ENCODE peak calls at places on chromosomes 11 and 22, in ten cellular contexts. One of them, this sample, is unnamed.

GRCh38 chr11:60905551-60906113 is 753 bp downstream of the PRPF19 start:
- DNase-seq in ovary: no peak
- DNase-seq in breast epithelium: no peak
- DNase-seq in testis: no peak
- DNase-seq in Peyer's patch: no peak
- DNase-seq in body of pancreas: no peak
- DNase-seq in IMR-90: peak; percentile 78
- DNase-seq in stomach: no peak
- DNase-seq in HCT116: no peak
- DNase-seq in HepG2: peak; percentile 36
- DNase-seq in this sample: no peak

GRCh38 chr11:60343094-60343704 is 16.1 kb downstream of the MS4A6E start:
- DNase-seq in HepG2: peak; percentile 18
- DNase-seq in stomach: no peak
- DNase-seq in IMR-90: no peak
- DNase-seq in testis: peak; percentile 39
- DNase-seq in HCT116: peak; percentile 27
- DNase-seq in ovary: no peak
- DNase-seq in body of pancreas: no peak
- DNase-seq in breast epithelium: no peak
- DNase-seq in Peyer's patch: no peak
- DNase-seq in this sample: no peak

GRCh38 chr11:127042445-127042844 is 41.9 kb upstream of the KIRREL3 start:
- DNase-seq in IMR-90: peak; percentile 74
- DNase-seq in HCT116: no peak
- DNase-seq in ovary: no peak
- DNase-seq in body of pancreas: no peak
- DNase-seq in Peyer's patch: no peak
- DNase-seq in stomach: no peak
- DNase-seq in testis: no peak
- DNase-seq in HepG2: no peak
- DNase-seq in breast epithelium: no peak
- DNase-seq in this sample: no peak

GRCh38 chr11:2513441-2513840 is 68.6 kb downstream of the KCNQ1 start:
- DNase-seq in HepG2: no peak
- DNase-seq in stomach: no peak
- DNase-seq in IMR-90: no peak
- DNase-seq in body of pancreas: no peak
- DNase-seq in breast epithelium: peak; percentile 3
- DNase-seq in HCT116: no peak
- DNase-seq in testis: no peak
- DNase-seq in ovary: no peak
- DNase-seq in Peyer's patch: no peak
- DNase-seq in this sample: no peak

GRCh38 chr11:120125005-120125404 is 12.9 kb downstream of the TRIM29 start:
- DNase-seq in stomach: no peak
- DNase-seq in ovary: no peak
- DNase-seq in testis: no peak
- DNase-seq in breast epithelium: peak; percentile 69
- DNase-seq in IMR-90: peak; percentile 25
- DNase-seq in Peyer's patch: peak; percentile 75
- DNase-seq in HepG2: peak; percentile 37
- DNase-seq in HCT116: peak; percentile 38
- DNase-seq in body of pancreas: no peak
- DNase-seq in this sample: no peak

GRCh38 chr22:36584666-36585065 is 55.7 kb upstream of the EIF3D start:
- DNase-seq in HCT116: no peak
- DNase-seq in body of pancreas: no peak
- DNase-seq in testis: no peak
- DNase-seq in breast epithelium: no peak
- DNase-seq in HepG2: no peak
- DNase-seq in IMR-90: no peak
- DNase-seq in ovary: no peak
- DNase-seq in stomach: no peak
- DNase-seq in Peyer's patch: no peak
- DNase-seq in this sample: no peak

GRCh38 chr11:69295079-69295994 is 1.4 kb downstream of the MYEOV start:
- DNase-seq in IMR-90: no peak
- DNase-seq in stomach: no peak
- DNase-seq in HCT116: no peak
- DNase-seq in Peyer's patch: no peak
- DNase-seq in ovary: no peak
- DNase-seq in HepG2: no peak
- DNase-seq in breast epithelium: no peak
- DNase-seq in testis: no peak
- DNase-seq in body of pancreas: no peak
- DNase-seq in this sample: no peak

GRCh38 chr11:69985331-69985653 is 92.8 kb upstream of the ANO1 start:
- DNase-seq in HepG2: no peak
- DNase-seq in ovary: no peak
- DNase-seq in testis: no peak
- DNase-seq in Peyer's patch: no peak
- DNase-seq in breast epithelium: no peak
- DNase-seq in IMR-90: no peak
- DNase-seq in body of pancreas: no peak
- DNase-seq in HCT116: no peak
- DNase-seq in stomach: no peak
- DNase-seq in this sample: no peak

GRCh38 chr11:105230586-105230985 is 91.0 kb upstream of the CARD18 start:
- DNase-seq in testis: no peak
- DNase-seq in ovary: no peak
- DNase-seq in HCT116: no peak
- DNase-seq in Peyer's patch: no peak
- DNase-seq in stomach: no peak
- DNase-seq in body of pancreas: no peak
- DNase-seq in breast epithelium: no peak
- DNase-seq in IMR-90: no peak
- DNase-seq in HepG2: no peak
- DNase-seq in this sample: no peak

GRCh38 chr22:45537734-45538181 is 35.1 kb downstream of the FBLN1 start:
- DNase-seq in IMR-90: peak; percentile 84
- DNase-seq in body of pancreas: peak; percentile 21
- DNase-seq in Peyer's patch: peak; percentile 61
- DNase-seq in stomach: peak; percentile 30
- DNase-seq in HepG2: no peak
- DNase-seq in ovary: peak; percentile 72
- DNase-seq in HCT116: no peak
- DNase-seq in testis: peak; percentile 27
- DNase-seq in breast epithelium: peak; percentile 93
- DNase-seq in this sample: no peak

GRCh38 chr11:76935030-76935429 is 74.3 kb downstream of the ACER3 start:
- DNase-seq in Peyer's patch: no peak
- DNase-seq in testis: no peak
- DNase-seq in HCT116: no peak
- DNase-seq in ovary: no peak
- DNase-seq in HepG2: no peak
- DNase-seq in body of pancreas: no peak
- DNase-seq in IMR-90: no peak
- DNase-seq in stomach: no peak
- DNase-seq in breast epithelium: no peak
- DNase-seq in this sample: no peak

GRCh38 chr22:49790912-49791311 is 36.8 kb downstream of the BRD1 start:
- DNase-seq in HCT116: no peak
- DNase-seq in testis: no peak
- DNase-seq in stomach: no peak
- DNase-seq in HepG2: no peak
- DNase-seq in Peyer's patch: no peak
- DNase-seq in IMR-90: no peak
- DNase-seq in breast epithelium: no peak
- DNase-seq in body of pancreas: no peak
- DNase-seq in ovary: no peak
- DNase-seq in this sample: no peak

GRCh38 chr22:49791682-49792081 is 36.0 kb downstream of the BRD1 start:
- DNase-seq in ovary: no peak
- DNase-seq in HCT116: no peak
- DNase-seq in IMR-90: no peak
- DNase-seq in testis: no peak
- DNase-seq in Peyer's patch: no peak
- DNase-seq in breast epithelium: no peak
- DNase-seq in body of pancreas: no peak
- DNase-seq in HepG2: no peak
- DNase-seq in stomach: no peak
- DNase-seq in this sample: no peak

GRCh38 chr22:49788492-49788891 is 39.2 kb downstream of the BRD1 start:
- DNase-seq in Peyer's patch: peak; percentile 66
- DNase-seq in breast epithelium: peak; percentile 28
- DNase-seq in HCT116: no peak
- DNase-seq in IMR-90: no peak
- DNase-seq in body of pancreas: no peak
- DNase-seq in stomach: peak; percentile 44
- DNase-seq in HepG2: no peak
- DNase-seq in ovary: no peak
- DNase-seq in testis: peak; percentile 58
- DNase-seq in this sample: no peak

GRCh38 chr22:49787861-49788260 is 39.8 kb downstream of the BRD1 start:
- DNase-seq in Peyer's patch: no peak
- DNase-seq in breast epithelium: no peak
- DNase-seq in IMR-90: no peak
- DNase-seq in HCT116: no peak
- DNase-seq in stomach: no peak
- DNase-seq in ovary: no peak
- DNase-seq in HepG2: no peak
- DNase-seq in testis: no peak
- DNase-seq in body of pancreas: no peak
- DNase-seq in this sample: no peak

GRCh38 chr22:49789289-49790141 is 38.2 kb downstream of the BRD1 start:
- DNase-seq in Peyer's patch: peak; percentile 63
- DNase-seq in breast epithelium: no peak
- DNase-seq in HCT116: no peak
- DNase-seq in HepG2: peak; percentile 10
- DNase-seq in stomach: no peak
- DNase-seq in testis: no peak
- DNase-seq in IMR-90: peak; percentile 45
- DNase-seq in ovary: peak; percentile 66
- DNase-seq in body of pancreas: no peak
- DNase-seq in this sample: no peak
- TF ChIP-seq POLR2A in Peyer's patch: no peak
- TF ChIP-seq POLR2A in breast epithelium: no peak
- TF ChIP-seq POLR2A in HCT116: no peak
- TF ChIP-seq POLR2A in HepG2: no peak
- TF ChIP-seq POLR2A in stomach: no peak
- TF ChIP-seq POLR2A in testis: no peak
- TF ChIP-seq POLR2A in IMR-90: no peak
- TF ChIP-seq POLR2A in ovary: no peak
- TF ChIP-seq POLR2A in body of pancreas: no peak
- TF ChIP-seq POLR2A in this sample: no peak

GRCh38 chr11:44304091-44305084 is 5.6 kb downstream of the ALX4 start:
- DNase-seq in testis: no peak
- DNase-seq in breast epithelium: no peak
- DNase-seq in IMR-90: no peak
- DNase-seq in Peyer's patch: no peak
- DNase-seq in HepG2: no peak
- DNase-seq in HCT116: no peak
- DNase-seq in ovary: no peak
- DNase-seq in body of pancreas: no peak
- DNase-seq in stomach: no peak
- DNase-seq in this sample: no peak
- H3K27ac ChIP-seq in testis: no peak overlapping the region
- H3K27ac ChIP-seq in breast epithelium: peak overlapping the region; percentile 87
- H3K27ac ChIP-seq in IMR-90: no peak overlapping the region
- H3K27ac ChIP-seq in Peyer's patch: no peak overlapping the region
- H3K27ac ChIP-seq in HepG2: no peak overlapping the region
- H3K27ac ChIP-seq in HCT116: no peak overlapping the region
- H3K27ac ChIP-seq in ovary: no peak overlapping the region
- H3K27ac ChIP-seq in body of pancreas: no peak overlapping the region
- H3K27ac ChIP-seq in stomach: no peak overlapping the region
- H3K27ac ChIP-seq in this sample: no peak overlapping the region

GRCh38 chr11:75193271-75193670 is 42.4 kb downstream of the SLCO2B1 start:
- DNase-seq in ovary: no peak
- DNase-seq in HepG2: no peak
- DNase-seq in HCT116: no peak
- DNase-seq in IMR-90: no peak
- DNase-seq in stomach: no peak
- DNase-seq in breast epithelium: no peak
- DNase-seq in testis: no peak
- DNase-seq in Peyer's patch: peak; percentile 39
- DNase-seq in body of pancreas: no peak
- DNase-seq in this sample: no peak

GRCh38 chr11:75193711-75194110 is 42.8 kb downstream of the SLCO2B1 start:
- DNase-seq in IMR-90: no peak
- DNase-seq in testis: no peak
- DNase-seq in HCT116: no peak
- DNase-seq in stomach: no peak
- DNase-seq in HepG2: no peak
- DNase-seq in ovary: no peak
- DNase-seq in breast epithelium: no peak
- DNase-seq in Peyer's patch: no peak
- DNase-seq in body of pancreas: no peak
- DNase-seq in this sample: no peak

GRCh38 chr11:75196426-75196825 is 44.1 kb upstream of the TPBGL start:
- DNase-seq in testis: no peak
- DNase-seq in IMR-90: no peak
- DNase-seq in breast epithelium: no peak
- DNase-seq in body of pancreas: no peak
- DNase-seq in HCT116: no peak
- DNase-seq in stomach: no peak
- DNase-seq in Peyer's patch: peak; percentile 44
- DNase-seq in HepG2: no peak
- DNase-seq in ovary: no peak
- DNase-seq in this sample: no peak

GRCh38 chr11:75195164-75195962 is 44.5 kb downstream of the SLCO2B1 start:
- DNase-seq in breast epithelium: peak; percentile 51
- DNase-seq in stomach: no peak
- DNase-seq in IMR-90: no peak
- DNase-seq in Peyer's patch: no peak
- DNase-seq in HepG2: no peak
- DNase-seq in testis: peak; percentile 79
- DNase-seq in ovary: no peak
- DNase-seq in HCT116: no peak
- DNase-seq in body of pancreas: no peak
- DNase-seq in this sample: no peak

GRCh38 chr11:75194147-75194546 is 43.2 kb downstream of the SLCO2B1 start:
- DNase-seq in IMR-90: no peak
- DNase-seq in body of pancreas: no peak
- DNase-seq in HCT116: no peak
- DNase-seq in breast epithelium: peak; percentile 38
- DNase-seq in testis: no peak
- DNase-seq in ovary: no peak
- DNase-seq in Peyer's patch: no peak
- DNase-seq in stomach: no peak
- DNase-seq in HepG2: no peak
- DNase-seq in this sample: no peak
- H3K4me1 ChIP-seq in IMR-90: no peaks in the 10 kb centered on the region
- H3K4me1 ChIP-seq in body of pancreas: peaks cover 6% of the 10 kb centered on the region
- H3K4me1 ChIP-seq in HCT116: no peaks in the 10 kb centered on the region
- H3K4me1 ChIP-seq in breast epithelium: no peaks in the 10 kb centered on the region
- H3K4me1 ChIP-seq in testis: peaks cover 28% of the 10 kb centered on the region
- H3K4me1 ChIP-seq in ovary: no peaks in the 10 kb centered on the region
- H3K4me1 ChIP-seq in Peyer's patch: no peaks in the 10 kb centered on the region
- H3K4me1 ChIP-seq in stomach: peaks cover 23% of the 10 kb centered on the region
- H3K4me1 ChIP-seq in HepG2: peaks cover 26% of the 10 kb centered on the region
- H3K4me1 ChIP-seq in this sample: peaks cover 27% of the 10 kb centered on the region

DNA sequence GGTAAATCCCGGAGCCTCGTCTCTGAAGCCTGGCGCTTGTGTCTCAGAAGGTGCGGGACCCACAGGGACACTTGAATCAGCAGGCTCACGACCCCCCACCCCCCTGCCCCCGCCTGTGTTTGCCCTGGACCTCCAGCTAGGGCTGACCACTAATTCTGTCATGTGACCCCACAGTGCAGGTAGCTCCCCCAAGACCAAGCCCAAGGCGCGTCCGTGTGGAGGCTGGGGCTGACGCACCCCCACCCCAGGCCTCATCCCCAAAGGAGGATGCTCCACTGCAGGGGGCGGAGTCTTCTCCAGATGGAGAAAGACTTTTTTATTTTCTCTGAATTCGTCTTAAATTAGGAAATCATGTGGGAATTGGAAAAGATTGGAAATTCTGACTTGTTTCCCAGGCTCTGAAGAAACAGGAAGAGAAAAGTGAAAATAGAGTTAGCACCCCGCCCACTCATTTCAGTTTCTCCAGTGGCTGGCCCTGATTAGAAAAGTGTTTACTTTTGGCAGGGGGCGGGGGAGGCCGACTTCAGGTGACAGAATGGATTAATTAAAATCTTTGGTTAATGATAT is 1.0 kb upstream of the RELA start:
- DNase-seq in ovary: peak; percentile 82
- DNase-seq in breast epithelium: no peak
- DNase-seq in stomach: peak; percentile 57
- DNase-seq in HepG2: no peak
- DNase-seq in Peyer's patch: peak; percentile 77
- DNase-seq in HCT116: no peak
- DNase-seq in IMR-90: peak; percentile 52
- DNase-seq in testis: peak; percentile 68
- DNase-seq in body of pancreas: no peak
- DNase-seq in this sample: no peak
- TF ChIP-seq POLR2A in ovary: peak; percentile 47
- TF ChIP-seq POLR2A in breast epithelium: no peak
- TF ChIP-seq POLR2A in stomach: no peak
- TF ChIP-seq POLR2A in HepG2: no peak
- TF ChIP-seq POLR2A in Peyer's patch: no peak
- TF ChIP-seq POLR2A in HCT116: no peak
- TF ChIP-seq POLR2A in IMR-90: no peak
- TF ChIP-seq POLR2A in testis: no peak
- TF ChIP-seq POLR2A in body of pancreas: no peak
- TF ChIP-seq POLR2A in this sample: no peak

This sample was measured in esophagus squamous epithelium.